ENCODE peak calls at places on chromosomes 12 and 14, in five cellular contexts. O is cardiac muscle cell; B is activated CD8-positive, alpha-beta T cell treated with anti-CD3 and anti-CD28 coated beads for 36 hours; U is AG04450; Q is WERI-Rb-1. T is an unnamed sample.

GRCh38 chr12:40446385-40446784 is 221.6 kb downstream of the LRRK2 start:
- DNase-seq in O (no peak), B (no peak), U (no peak), Q (no peak), T (peak; percentile 20)

GRCh38 chr12:52876371-52876770 is 27.6 kb upstream of the KRT78 start:
- DNase-seq in O (no peak), B (no peak), U (no peak), Q (no peak), T (no peak)

GRCh38 chr14:102933618-102934231 is 11.3 kb downstream of the AMN start:
- DNase-seq in O (no peak), B (no peak), U (no peak), Q (no peak), T (no peak)

GRCh38 chr14:78029471-78030372 is 140.5 kb upstream of the NRXN3 start:
- DNase-seq in O (peak; percentile 3), B (no peak), U (no peak), Q (peak; percentile 68), T (no peak)

GRCh38 chr12:68290126-68290525 is 36.7 kb upstream of the IL22 start:
- DNase-seq in O (no peak), B (peak; percentile 50), U (no peak), Q (no peak), T (peak; percentile 48)

GRCh38 chr12:119659289-119659897 is 8.5 kb upstream of the PRKAB1 start:
- DNase-seq in O (peak; percentile 33), B (peak; percentile 61), U (no peak), Q (peak; percentile 21), T (peak; percentile 66)

GRCh38 chr12:46402451-46402850 is 29.9 kb upstream of the SLC38A2 start:
- DNase-seq in O (peak; percentile 88), B (no peak), U (no peak), Q (no peak), T (no peak)

GRCh38 chr12:74903522-74903921 is 306.1 kb downstream of the KCNC2 start:
- DNase-seq in O (no peak), B (peak; percentile 10), U (no peak), Q (no peak), T (no peak)

GRCh38 chr12:27902651-27903050 is 69.9 kb downstream of the PTHLH start:
- DNase-seq in O (no peak), B (no peak), U (no peak), Q (no peak), T (no peak)

GRCh38 chr12:111268738-111269572 is 99.9 kb downstream of the PHETA1 start:
- DNase-seq in O (no peak), B (peak; percentile 44), U (no peak), Q (no peak), T (peak; percentile 62)

GRCh38 chr12:513446-513845 is 53.7 kb downstream of the B4GALNT3 start:
- DNase-seq in O (no peak), B (no peak), U (no peak), Q (no peak), T (no peak)

GRCh38 chr12:68319988-68320623 is 12.1 kb downstream of the MDM1 start:
- DNase-seq in O (peak; percentile 93), B (no peak), U (peak; percentile 24), Q (no peak), T (no peak)

GRCh38 chr14:86897224-86897623 is 1095.8 kb downstream of the GALC start:
- DNase-seq in O (no peak), B (no peak), U (no peak), Q (no peak), T (no peak)

GRCh38 chr12:95412826-95413311 is 61.1 kb upstream of the METAP2 start:
- DNase-seq in O (peak; percentile 87), B (no peak), U (peak; percentile 84), Q (no peak), T (no peak)

GRCh38 chr12:21613931-21614330 is 9.3 kb upstream of the GYS2 start:
- DNase-seq in O (peak; percentile 38), B (no peak), U (no peak), Q (no peak), T (no peak)

GRCh38 chr14:60647081-60647836 is 2.0 kb downstream of the SIX1 start:
- DNase-seq in O (peak; percentile 32), B (no peak), U (no peak), Q (no peak), T (no peak)

GRCh38 chr12:2619136-2619535 is 175.6 kb upstream of the FKBP4 start:
- DNase-seq in O (no peak), B (no peak), U (no peak), Q (no peak), T (no peak)

GRCh38 chr12:76637807-76638206 is 78.2 kb upstream of the OSBPL8 start:
- DNase-seq in O (no peak), B (no peak), U (no peak), Q (no peak), T (no peak)

DNA sequence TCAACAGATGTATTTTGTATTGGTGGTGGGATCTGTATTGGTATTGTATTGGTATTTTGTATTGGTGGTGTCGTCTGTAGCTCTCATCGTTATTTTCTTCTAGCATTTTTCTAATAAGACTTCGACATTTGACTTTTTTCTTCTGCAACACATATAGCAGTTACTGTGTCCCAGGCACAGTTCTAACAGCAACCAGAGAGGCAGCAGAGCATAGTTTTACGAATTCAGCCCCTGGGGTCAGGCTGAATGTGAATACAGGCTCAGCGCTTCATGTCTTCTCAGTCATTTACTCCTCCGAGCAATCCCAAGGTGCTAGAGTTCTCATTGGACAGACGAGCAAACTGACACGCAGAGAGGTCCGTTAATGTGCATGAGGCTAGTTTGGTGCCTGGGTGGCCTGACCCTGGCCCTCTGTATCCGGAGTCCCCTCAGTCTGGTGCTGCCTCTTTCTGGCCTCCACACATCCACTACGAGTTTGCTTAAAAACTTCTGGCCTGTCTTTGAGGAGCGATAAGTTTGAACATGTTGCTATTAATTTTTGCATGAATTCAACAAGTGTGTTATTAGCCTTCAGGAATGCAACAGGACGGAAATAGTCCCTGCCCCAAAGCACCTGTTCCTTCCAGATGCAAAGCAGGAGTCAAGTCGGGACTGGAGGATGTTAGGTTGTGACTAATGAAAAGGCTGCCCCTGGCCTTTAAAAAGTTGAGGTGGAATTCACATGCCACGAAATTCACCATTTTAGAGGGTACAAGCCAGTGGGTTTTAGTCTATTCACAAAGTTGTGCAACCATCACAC is 87.0 kb downstream of the GLT1D1 start:
- DNase-seq in O (no peak), B (no peak), U (no peak), Q (no peak), T (no peak)
- TF ChIP-seq CTCF in O (no peak), B (no peak), U (no peak), Q (no peak), T (no peak)

GRCh38 chr12:124397399-124397679 is 102.4 kb downstream of the RFLNA start:
- DNase-seq in O (no peak), B (no peak), U (no peak), Q (peak; percentile 70), T (no peak)

GRCh38 chr12:124400124-124400523 is 105.2 kb downstream of the RFLNA start:
- DNase-seq in O (no peak), B (no peak), U (no peak), Q (no peak), T (no peak)

GRCh38 chr12:124397807-124398577 is 103.1 kb downstream of the RFLNA start:
- DNase-seq in O (peak; percentile 76), B (no peak), U (no peak), Q (no peak), T (no peak)

GRCh38 chr12:124399622-124400021 is 104.7 kb downstream of the RFLNA start:
- DNase-seq in O (no peak), B (peak; percentile 42), U (no peak), Q (peak; percentile 27), T (peak; percentile 79)

DNA sequence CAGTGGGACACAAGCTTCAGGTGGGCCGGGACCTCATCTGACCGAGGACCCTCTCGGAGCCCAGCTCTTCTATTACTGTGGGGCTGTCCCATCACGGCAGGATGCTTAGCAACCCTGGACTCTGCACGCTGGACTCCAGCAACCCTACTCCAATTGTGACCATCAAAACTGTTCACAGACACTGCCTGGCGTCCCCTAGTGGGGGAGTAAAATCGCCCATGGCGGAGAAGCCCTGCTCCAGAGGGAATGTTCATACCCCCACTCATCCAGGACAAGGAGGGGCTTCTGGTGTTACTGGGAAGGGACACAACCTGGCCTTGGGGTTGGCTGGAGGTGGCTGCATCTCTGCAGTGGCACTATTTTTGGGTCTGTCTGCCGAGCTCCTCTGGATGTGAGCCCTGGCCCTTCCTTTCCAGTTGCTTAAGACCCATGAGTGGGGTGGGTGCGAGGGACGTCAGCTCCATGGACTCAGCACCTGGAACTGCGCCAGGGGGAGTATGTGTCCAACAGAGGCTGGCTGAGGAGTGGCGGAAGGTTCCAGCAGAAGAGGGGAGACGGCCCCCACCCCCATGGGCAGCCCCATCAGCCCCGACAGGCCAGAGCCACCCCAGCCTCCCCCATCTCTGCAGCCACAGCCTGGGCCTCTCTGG is 103.8 kb downstream of the RFLNA start:
- DNase-seq in O (peak; percentile 71), B (no peak), U (no peak), Q (no peak), T (no peak)
- TF ChIP-seq CTCF in O (peak; percentile 23), B (no peak), U (peak; percentile 6), Q (peak; percentile 25), T (no peak)

DNA sequence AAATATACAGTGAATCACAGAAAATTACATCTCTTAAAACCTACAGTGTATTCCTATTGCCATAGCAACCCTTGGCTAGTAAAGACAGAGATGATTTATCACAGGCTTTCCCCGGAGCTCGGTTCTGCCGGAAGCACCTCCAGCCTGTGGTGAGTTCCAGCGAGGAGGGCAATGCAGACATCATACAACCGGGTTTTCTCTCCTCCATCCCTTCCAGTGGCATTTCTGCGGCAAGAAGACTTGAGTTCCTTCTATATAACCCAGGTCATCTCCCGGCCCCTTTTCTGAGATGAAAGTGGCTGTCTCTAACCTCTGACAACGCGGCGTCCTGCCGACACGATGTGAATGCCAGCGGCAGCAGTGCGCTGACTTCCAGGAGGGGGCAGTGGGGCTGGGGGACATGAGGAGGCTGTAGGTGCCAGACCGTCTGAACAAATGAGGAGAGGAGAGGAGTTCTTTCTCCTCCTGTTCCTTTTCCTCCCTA is 68.5 kb upstream of the MAX start:
- DNase-seq in O (peak; percentile 88), B (peak; percentile 72), U (peak; percentile 36), Q (peak; percentile 76), T (peak; percentile 60)
- TF ChIP-seq CTCF in O (peak; percentile 70), B (peak; percentile 28), U (peak; percentile 58), Q (peak; percentile 74), T (peak; percentile 32)

GRCh38 chr12:92408072-92408900 is 262.6 kb upstream of the BTG1 start:
- DNase-seq in O (peak; percentile 53), B (peak; percentile 81), U (no peak), Q (peak; percentile 67), T (no peak)
- TF ChIP-seq CTCF in O (peak; percentile 59), B (peak; percentile 58), U (peak; percentile 63), Q (peak; percentile 66), T (peak; percentile 55)

GRCh38 chr12:83514372-83514771 is 827.7 kb downstream of the TMTC2 start:
- DNase-seq in O (no peak), B (no peak), U (no peak), Q (no peak), T (no peak)
- TF ChIP-seq CTCF in O (no peak), B (no peak), U (no peak), Q (no peak), T (no peak)

T was measured in GM13976.